ENCODE peak calls at places on chromosomes 6 and 20, in four cellular contexts. O is stomach, Q is esophagus squamous epithelium, H is thyroid gland. A is an unnamed sample.

GRCh38 chr20:32649697-32650471 is 23.9 kb downstream of the C20orf203 start:
- DNase-seq in Q (no peak), O (no peak), H (no peak), A (no peak)

GRCh38 chr6:132218063-132218696 is 183.1 kb downstream of the MOXD1 start:
- DNase-seq in O (no peak), H (no peak), Q (no peak), A (no peak)

GRCh38 chr6:144460224-144461095 is 175.3 kb downstream of the UTRN start:
- DNase-seq in H (no peak), Q (no peak), O (no peak), A (no peak)

GRCh38 chr6:150191809-150192208 is 49.0 kb downstream of the PPP1R14C start:
- DNase-seq in H (no peak), Q (no peak), O (no peak), A (no peak)

GRCh38 chr20:35702051-35702823 is 3.0 kb downstream of the ROMO1 start:
- DNase-seq in Q (no peak), H (no peak), O (no peak), A (peak)

GRCh38 chr20:46828471-46828870 is 66.2 kb upstream of the EYA2 start:
- DNase-seq in O (no peak), Q (no peak), H (no peak), A (no peak)

GRCh38 chr6:57069228-57069627 is 20.8 kb upstream of the ZNF451 start:
- DNase-seq in Q (no peak), H (no peak), O (no peak), A (no peak)

GRCh38 chr20:59987135-59987534 is 28.9 kb downstream of the CDH26 start:
- DNase-seq in H (no peak), O (no peak), Q (no peak), A (no peak)

GRCh38 chr6:113654396-113654795 is 202.7 kb upstream of the MARCKS start:
- DNase-seq in O (peak), Q (no peak), H (peak), A (peak)

GRCh38 chr6:148934956-148935355 is 188.1 kb downstream of the UST start:
- DNase-seq in O (no peak), Q (no peak), H (no peak), A (no peak)

GRCh38 chr6:37987559-37987958 is 168.0 kb downstream of the ZFAND3 start:
- DNase-seq in H (peak), O (no peak), Q (no peak), A (no peak)

GRCh38 chr6:3229566-3230274 is 2.3 kb upstream of the TUBB2B start:
- DNase-seq in Q (no peak), H (no peak), O (no peak), A (no peak)

GRCh38 chr20:11978496-11978895 is 60.8 kb downstream of the BTBD3 start:
- DNase-seq in O (no peak), Q (no peak), H (no peak), A (no peak)

GRCh38 chr6:151154418-151154817 is 85.3 kb upstream of the AKAP12 start:
- DNase-seq in O (no peak), Q (no peak), H (peak), A (peak)

GRCh38 chr6:73640179-73640750 is 13.5 kb downstream of the SLC17A5 start:
- DNase-seq in H (no peak), Q (no peak), O (no peak), A (no peak)

GRCh38 chr20:23666189-23666588 is 22.6 kb downstream of the CST4 start:
- DNase-seq in H (no peak), O (no peak), Q (no peak), A (no peak)

GRCh38 chr6:100121854-100122609 is 128.0 kb upstream of the MCHR2 start:
- DNase-seq in H (no peak), O (no peak), Q (no peak), A (no peak)
- TF ChIP-seq POLR2A in H (no peak), O (no peak), Q (no peak), A (no peak)

DNA sequence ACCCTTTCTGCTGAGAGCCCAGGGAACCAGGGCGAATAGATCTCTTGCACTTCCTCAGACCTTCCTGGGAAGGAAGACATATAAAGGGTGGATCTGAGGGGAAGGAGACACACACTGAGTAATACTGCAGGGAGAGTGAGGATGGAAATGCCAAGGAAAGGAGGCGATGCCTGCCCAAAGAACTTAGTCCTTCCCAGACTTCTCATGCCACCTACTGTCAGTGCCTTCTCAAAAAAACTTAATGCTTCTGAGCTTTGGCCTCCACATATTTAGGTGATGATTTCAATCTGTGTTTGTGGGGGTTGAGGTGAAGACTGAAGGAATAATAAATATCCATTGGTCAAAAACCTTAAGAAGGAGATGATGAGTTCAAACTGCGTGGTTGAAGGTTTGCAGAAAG is 9.7 kb downstream of the BTN3A1 start:
- DNase-seq in O (no peak), Q (no peak), H (no peak), A (no peak)
- TF ChIP-seq CTCF in O (no peak), Q (no peak), H (no peak), A (no peak)

GRCh38 chr6:13725570-13725969 is 13.9 kb upstream of the RANBP9 start:
- DNase-seq in O (peak), H (no peak), Q (no peak), A (no peak)
- H3K27ac ChIP-seq in O (peak), H (no peak), Q (peak), A (no peak)

GRCh38 chr20:64104667-64105451 is 2.5 kb downstream of the NPBWR2 start:
- DNase-seq in Q (no peak), O (no peak), H (no peak), A (peak)
- TF ChIP-seq POLR2A in Q (no peak), O (no peak), H (no peak), A (no peak)

DNA sequence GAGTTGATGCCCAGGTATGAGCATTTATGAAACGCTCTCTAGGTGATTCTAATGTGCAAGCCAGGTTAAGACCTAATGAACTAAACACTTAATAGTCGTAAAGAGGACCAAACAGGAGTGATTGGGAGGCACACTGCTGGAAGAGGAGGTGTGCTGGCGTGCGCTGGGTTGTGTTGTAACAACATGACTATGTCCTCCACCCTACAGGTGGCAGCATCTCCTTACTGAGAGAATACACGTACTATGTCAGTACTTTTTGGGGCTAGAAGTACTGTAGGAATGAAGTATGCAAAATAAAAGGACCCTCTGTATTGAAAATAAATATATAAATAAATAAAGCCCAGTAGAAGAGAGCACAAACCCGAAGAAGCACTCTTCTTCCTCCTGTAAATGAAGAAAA is 11.9 kb downstream of the C6orf89 start:
- DNase-seq in H (peak), Q (no peak), O (no peak), A (no peak)
- TF ChIP-seq CTCF in H (peak), Q (no peak), O (no peak), A (no peak)

GRCh38 chr6:82954351-82954750 is 111.3 kb downstream of the UBE3D start:
- DNase-seq in Q (no peak), H (no peak), O (no peak), A (no peak)

GRCh38 chr6:82953871-82954270 is 111.8 kb downstream of the UBE3D start:
- DNase-seq in Q (no peak), H (no peak), O (no peak), A (no peak)

GRCh38 chr6:82957171-82957894 is 108.3 kb downstream of the UBE3D start:
- DNase-seq in Q (no peak), H (no peak), O (no peak), A (no peak)

GRCh38 chr6:82955841-82956240 is 109.8 kb downstream of the UBE3D start:
- DNase-seq in H (no peak), O (no peak), Q (no peak), A (no peak)

DNA sequence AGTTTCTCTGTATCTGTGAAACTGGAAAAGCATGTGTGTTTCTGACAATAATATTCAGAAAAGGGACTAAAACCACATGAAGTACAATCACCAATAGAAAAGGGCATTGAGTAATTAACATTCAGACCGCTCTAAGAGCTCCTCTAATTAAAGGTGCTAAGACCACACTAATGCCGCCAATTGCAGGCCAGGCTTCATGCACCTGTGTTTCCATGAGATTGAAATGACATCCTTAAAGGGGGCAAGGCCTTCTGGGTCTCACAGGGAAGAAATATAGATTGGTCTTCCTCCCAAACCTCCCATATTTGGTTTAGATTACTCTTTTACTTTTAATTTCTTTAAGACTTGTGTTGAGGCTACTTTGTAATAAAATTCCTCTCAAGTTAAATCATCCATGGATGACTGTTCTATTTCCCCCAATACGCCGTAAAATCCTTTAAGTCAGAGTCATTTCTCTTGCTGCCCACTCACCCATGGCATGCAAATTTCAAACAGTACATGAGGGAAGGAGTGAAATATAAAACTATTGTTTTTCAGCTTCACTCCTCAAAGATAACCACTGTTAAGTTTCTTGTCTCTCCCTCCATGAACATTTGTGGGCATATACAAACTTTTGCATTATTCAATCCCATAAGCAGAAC is 110.6 kb downstream of the UBE3D start:
- DNase-seq in Q (no peak), H (no peak), O (no peak), A (no peak)
- H3K27ac ChIP-seq in Q (no peak), H (no peak), O (no peak), A (no peak)

GRCh38 chr20:20075032-20075431 is 22.7 kb downstream of the CFAP61 start:
- DNase-seq in Q (no peak), H (no peak), O (no peak), A (no peak)

GRCh38 chr20:20078041-20078440 is 25.7 kb downstream of the CFAP61 start:
- DNase-seq in H (peak), Q (no peak), O (no peak), A (no peak)

GRCh38 chr20:20073851-20074252 is 21.5 kb downstream of the CFAP61 start:
- DNase-seq in O (no peak), H (no peak), Q (no peak), A (no peak)

GRCh38 chr20:20079102-20079784 is 26.9 kb downstream of the CFAP61 start:
- DNase-seq in Q (no peak), H (no peak), O (no peak), A (no peak)

DNA sequence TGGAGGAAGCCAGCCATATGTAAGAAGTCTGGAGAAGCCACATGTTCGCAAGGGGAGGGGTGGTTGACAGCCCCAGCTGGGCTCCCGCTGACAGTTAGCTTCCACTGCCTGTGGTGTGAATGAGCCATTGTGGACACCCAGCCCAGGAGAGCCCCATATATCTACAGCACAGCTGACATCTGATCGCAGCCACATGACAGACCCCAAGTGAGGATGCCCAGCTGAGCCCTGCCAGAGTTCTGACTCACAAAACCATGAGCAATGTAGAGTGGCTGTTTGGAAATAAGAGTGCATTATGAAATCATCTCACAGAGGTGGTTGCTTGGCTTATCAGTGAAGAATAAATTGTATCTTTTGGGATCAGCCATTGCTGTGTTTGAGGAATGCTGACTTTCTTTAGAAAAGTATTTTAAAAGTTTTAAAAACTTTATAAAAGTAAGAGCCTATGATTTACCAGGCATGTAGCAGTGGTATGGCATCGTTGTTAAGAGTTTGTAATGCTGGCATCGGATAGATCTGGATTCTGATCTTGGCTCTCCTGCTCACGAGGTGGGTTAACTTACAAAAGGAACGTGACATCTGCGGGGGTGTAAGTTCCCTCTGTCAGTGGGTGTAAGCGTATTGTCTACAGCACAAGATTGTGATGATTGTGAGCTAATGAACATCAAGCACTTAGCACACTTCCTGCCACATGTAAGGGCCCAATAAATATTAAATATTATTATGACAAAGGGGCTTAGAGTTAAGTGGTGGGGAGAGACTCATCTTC is 24.1 kb downstream of the CFAP61 start:
- DNase-seq in H (no peak), O (no peak), Q (no peak), A (no peak)
- TF ChIP-seq POLR2A in H (no peak), O (no peak), Q (no peak), A (no peak)